ENCODE peak calls at places on chromosomes 3 and 15, in eight cellular contexts. L is A549, V is tibial nerve, E is HepG2, Q is transverse colon, N is SK-N-SH, T is stomach, B is upper lobe of left lung. G is an unnamed sample. For H3K4me1, the result is how much of the 10 kb centered on the place peaks cover.

GRCh38 chr3:30368978-30369377 is 237.4 kb upstream of the TGFBR2 start:
- DNase-seq in Q (no peak), L (no peak), N (no peak), B (no peak), E (no peak), V (no peak), T (no peak), G (no peak)

GRCh38 chr3:90132220-90132619 is 1024.8 kb downstream of the EPHA3 start:
- DNase-seq in N (no peak), Q (no peak), B (no peak), T (no peak), E (no peak), V (no peak), L (no peak), G (no peak)

GRCh38 chr15:30649952-30650929 is 24.3 kb downstream of the ARHGAP11B start:
- DNase-seq in Q (no peak), B (no peak), E (no peak), N (no peak), T (no peak), L (no peak), V (no peak), G (no peak)

GRCh38 chr3:123658118-123658859 is 73.4 kb upstream of the HACD2 start:
- DNase-seq in Q (peak), N (no peak), V (peak), T (peak), B (peak), E (no peak), L (no peak), G (peak)

GRCh38 chr3:102235679-102236078 is 199.1 kb upstream of the ZPLD1 start:
- DNase-seq in Q (no peak), L (peak), N (no peak), T (no peak), V (no peak), B (no peak), E (peak), G (no peak)

GRCh38 chr3:126313580-126314304 is 43.5 kb downstream of the KLF15 start:
- DNase-seq in N (no peak), B (no peak), Q (no peak), E (no peak), L (no peak), T (no peak), V (no peak), G (no peak)

GRCh38 chr3:24400450-24400849 is 94.2 kb downstream of the THRB start:
- DNase-seq in N (no peak), V (no peak), L (no peak), B (no peak), T (no peak), E (no peak), Q (no peak), G (no peak)

GRCh38 chr3:40310690-40311089 is 1.2 kb downstream of the EIF1B start:
- DNase-seq in Q (no peak), E (no peak), T (no peak), L (no peak), N (no peak), B (no peak), V (no peak), G (no peak)

GRCh38 chr3:184670091-184670602 is 41.7 kb downstream of the MAGEF1 start:
- DNase-seq in E (no peak), N (no peak), Q (no peak), B (no peak), T (no peak), L (no peak), V (no peak), G (no peak)

GRCh38 chr15:74726774-74727164 is 1.4 kb upstream of the CYP1A1 start:
- DNase-seq in N (no peak), B (no peak), V (no peak), E (no peak), T (no peak), Q (no peak), L (no peak), G (no peak)

GRCh38 chr3:73772599-73772998 is 147.9 kb upstream of the PDZRN3 start:
- DNase-seq in V (no peak), Q (no peak), E (no peak), T (no peak), N (no peak), B (no peak), L (no peak), G (no peak)
- TF ChIP-seq EP300 in V (no peak), Q (no peak), E (no peak), T (no peak), N (peak), B (no peak), L (no peak), G (no peak)

GRCh38 chr3:33277193-33277882 is at the start of gene FBXL2:
- DNase-seq in Q (peak), E (peak), L (peak), V (peak), N (peak), T (peak), B (peak), G (peak)
- H3K4me3 ChIP-seq in Q (peak), E (peak), L (peak), V (peak), N (peak), T (peak), B (peak), G (peak)

GRCh38 chr3:72382460-72382859 is 465.8 kb downstream of the SHQ1 start:
- DNase-seq in Q (no peak), E (no peak), T (no peak), L (no peak), N (no peak), B (no peak), V (no peak), G (no peak)
- H3K4me1 ChIP-seq in Q (under half), E (under half), T (half or more), L (under half), N (under half), B (half or more), V (half or more), G (under half)

GRCh38 chr3:128799650-128800049 is 73.7 kb downstream of the RAB7A start:
- DNase-seq in N (no peak), V (no peak), L (no peak), E (no peak), B (no peak), T (no peak), Q (no peak), G (no peak)

GRCh38 chr3:128788268-128788869 is 62.4 kb downstream of the RAB7A start:
- DNase-seq in V (no peak), Q (no peak), E (no peak), T (no peak), L (no peak), B (no peak), N (no peak), G (no peak)

GRCh38 chr3:128794788-128795649 is 69.0 kb downstream of the RAB7A start:
- DNase-seq in L (peak), N (peak), T (peak), V (peak), E (peak), Q (peak), B (peak), G (peak)

DNA sequence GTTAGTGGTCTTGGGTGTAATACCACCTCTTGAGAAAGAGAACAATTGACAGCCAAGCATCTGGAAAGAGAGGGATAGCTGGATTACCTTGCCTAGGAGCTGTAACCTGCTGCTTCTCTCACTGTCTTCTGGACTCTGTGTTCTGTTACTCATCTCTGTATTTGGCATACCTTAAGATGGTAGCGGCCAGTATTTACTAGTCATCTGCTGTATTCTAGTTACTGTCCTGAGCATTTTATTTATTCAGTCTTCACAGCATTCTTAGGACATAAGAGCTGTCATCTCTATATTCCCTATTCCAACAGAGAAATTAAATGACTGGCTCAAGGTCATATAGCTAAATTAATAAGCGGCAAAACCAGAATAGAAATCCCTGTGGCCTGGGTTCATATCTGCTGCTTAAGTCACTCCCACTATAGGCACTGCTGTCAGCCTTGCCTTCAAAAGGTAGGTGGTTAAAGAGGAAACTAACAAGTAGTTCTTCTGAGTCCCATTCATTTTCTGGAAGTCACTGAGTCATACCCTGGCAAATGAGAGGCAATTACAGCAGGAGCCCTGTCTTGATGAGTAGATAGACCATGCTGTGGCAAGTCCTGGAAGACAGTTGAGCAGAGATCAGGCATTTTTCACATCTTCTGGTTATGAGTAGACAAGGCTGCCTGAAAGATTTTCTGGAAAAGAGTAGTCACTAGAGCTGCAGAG is 68.2 kb downstream of the RAB7A start:
- DNase-seq in V (no peak), B (no peak), T (no peak), Q (no peak), E (no peak), N (no peak), L (peak), G (no peak)
- TF ChIP-seq EP300 in V (no peak), B (no peak), T (no peak), Q (no peak), E (no peak), N (no peak), L (no peak), G (no peak)

GRCh38 chr3:28243424-28244106 is 2.1 kb downstream of the CMC1 start:
- DNase-seq in L (no peak), E (no peak), T (no peak), Q (no peak), N (no peak), B (no peak), V (no peak), G (no peak)

GRCh38 chr3:28241221-28242160 is at the start of gene CMC1:
- DNase-seq in T (peak), E (peak), L (peak), B (peak), V (peak), N (peak), Q (peak), G (peak)

GRCh38 chr3:28239108-28239507 is 2.3 kb upstream of the CMC1 start:
- DNase-seq in L (no peak), T (no peak), N (no peak), B (no peak), V (no peak), E (no peak), Q (no peak), G (no peak)

GRCh38 chr3:28242519-28242918 is 1.1 kb downstream of the CMC1 start:
- DNase-seq in T (no peak), Q (no peak), E (no peak), N (no peak), L (no peak), B (no peak), V (no peak), G (no peak)

DNA sequence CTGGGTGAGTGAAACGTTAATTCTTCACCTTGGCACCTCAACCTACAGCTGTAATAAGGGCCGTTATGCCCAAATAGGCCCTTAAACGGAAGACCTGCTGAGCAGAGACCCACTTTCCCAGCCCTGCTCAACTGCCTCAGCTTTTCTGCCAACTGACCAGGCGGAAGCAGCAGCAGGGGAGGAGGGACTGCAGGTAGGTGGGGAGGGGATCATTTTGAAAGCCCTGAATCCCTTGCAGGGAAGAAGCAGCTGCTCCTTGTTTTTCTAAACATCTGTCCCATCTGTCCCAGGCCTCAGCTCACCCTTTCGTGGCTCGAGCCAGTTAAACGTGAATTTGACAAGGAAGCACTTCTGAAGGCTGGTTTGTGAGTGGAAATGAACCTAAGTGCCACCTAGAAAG is 979 bp upstream of the CMC1 start:
- DNase-seq in V (no peak), N (no peak), Q (no peak), T (no peak), E (peak), B (no peak), L (no peak), G (peak)
- H3K4me3 ChIP-seq in V (peak), N (no peak), Q (peak), T (peak), E (peak), B (peak), L (no peak), G (peak)

GRCh38 chr15:46897266-46897665 is 820.0 kb upstream of the SEMA6D start:
- DNase-seq in B (no peak), Q (no peak), T (no peak), V (no peak), E (no peak), N (no peak), L (no peak), G (no peak)
- H3K4me1 ChIP-seq in B (under half), Q (under half), T (under half), V (under half), E (under half), N (under half), L (under half), G (under half)

GRCh38 chr3:132347095-132347494 is 29.9 kb downstream of the ACP3 start:
- DNase-seq in V (no peak), L (peak), E (peak), T (peak), B (no peak), Q (no peak), N (no peak), G (no peak)
- TF ChIP-seq EP300 in V (no peak), L (no peak), E (no peak), T (no peak), B (no peak), Q (no peak), N (no peak), G (no peak)

DNA sequence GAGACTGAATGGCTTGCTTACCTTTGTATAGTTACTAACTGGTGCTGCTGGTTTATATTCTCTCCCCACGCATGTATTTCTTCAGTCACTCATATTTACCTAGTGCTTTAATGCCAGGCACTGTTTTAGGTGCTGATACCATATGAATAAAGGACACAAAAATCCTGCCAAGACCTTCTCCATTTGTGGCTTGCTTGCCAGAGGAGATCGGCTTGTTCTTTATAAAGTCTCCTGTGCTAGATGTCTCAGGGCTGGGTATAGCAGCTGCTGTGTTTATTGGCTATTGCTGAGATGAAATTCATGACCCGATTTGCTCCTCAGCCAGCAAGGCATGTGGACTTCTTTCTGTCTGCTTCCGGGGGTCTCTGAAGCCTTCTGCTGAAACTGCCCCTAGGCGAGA is 46.5 kb downstream of the ST6GAL1 start:
- DNase-seq in E (no peak), N (no peak), L (no peak), V (no peak), B (no peak), T (no peak), Q (no peak), G (no peak)
- H3K4me3 ChIP-seq in E (no peak), N (no peak), L (no peak), V (no peak), B (no peak), T (peak), Q (no peak), G (no peak)

G was measured in ovary.